ENCODE peak calls at places on chromosomes 3 and 15, in seven cellular contexts. K, J, R, Q, H, I and A are unnamed samples.

GRCh38 chr3:25473246-25473645 is 45.2 kb downstream of the RARB start:
- DNase-seq in K (no peak), J (no peak), R (no peak), Q (no peak), H (no peak), I (no peak), A (no peak)

GRCh38 chr3:111392911-111393351 is 149.1 kb upstream of the CD96 start:
- DNase-seq in K (no peak), J (no peak), R (no peak), Q (no peak), H (no peak), I (peak), A (no peak)

GRCh38 chr3:30222436-30222835 is 384.0 kb upstream of the TGFBR2 start:
- DNase-seq in K (no peak), J (no peak), R (no peak), Q (no peak), H (no peak), I (no peak), A (no peak)

GRCh38 chr15:62637498-62637897 is 405.0 kb upstream of the TPM1 start:
- DNase-seq in K (no peak), J (no peak), R (no peak), Q (no peak), H (no peak), I (no peak), A (no peak)

GRCh38 chr3:14482271-14482721 is 57.8 kb downstream of the GRIP2 start:
- DNase-seq in K (no peak), J (no peak), R (no peak), Q (no peak), H (no peak), I (no peak), A (peak)

GRCh38 chr3:15645740-15646490 is 44.4 kb downstream of the BTD start:
- DNase-seq in K (no peak), J (no peak), R (no peak), Q (no peak), H (no peak), I (peak), A (no peak)

GRCh38 chr15:41908681-41909461 is 15.0 kb upstream of the SPTBN5 start:
- DNase-seq in K (no peak), J (no peak), R (no peak), Q (peak), H (no peak), I (no peak), A (no peak)

GRCh38 chr3:23113455-23114171 is 89.5 kb upstream of the UBE2E2 start:
- DNase-seq in K (no peak), J (no peak), R (no peak), Q (no peak), H (no peak), I (peak), A (peak)

GRCh38 chr3:136838641-136839555 is 20.0 kb downstream of the SLC35G2 start:
- DNase-seq in K (no peak), J (no peak), R (no peak), Q (no peak), H (no peak), I (no peak), A (no peak)

GRCh38 chr3:126061301-126062032 is 22.5 kb downstream of the SLC41A3 start:
- DNase-seq in K (no peak), J (no peak), R (no peak), Q (no peak), H (no peak), I (no peak), A (no peak)

GRCh38 chr3:140956058-140956835 is 14.6 kb downstream of the SLC25A36 start:
- DNase-seq in K (no peak), J (no peak), R (no peak), Q (no peak), H (no peak), I (no peak), A (no peak)

GRCh38 chr3:21682231-21682630 is 68.8 kb downstream of the ZNF385D start:
- DNase-seq in K (no peak), J (no peak), R (no peak), Q (no peak), H (no peak), I (no peak), A (no peak)

GRCh38 chr15:98263787-98264186 is 303.3 kb downstream of the ARRDC4 start:
- DNase-seq in K (no peak), J (no peak), R (no peak), Q (no peak), H (no peak), I (no peak), A (no peak)

GRCh38 chr3:182309120-182309519 is 484.2 kb upstream of the ATP11B start:
- DNase-seq in K (no peak), J (peak), R (no peak), Q (no peak), H (no peak), I (no peak), A (no peak)

GRCh38 chr3:188789201-188789600 is 382.6 kb upstream of the TPRG1 start:
- DNase-seq in K (no peak), J (no peak), R (no peak), Q (no peak), H (no peak), I (no peak), A (no peak)

GRCh38 chr3:46098319-46098761 is 71.1 kb upstream of the XCR1 start:
- DNase-seq in K (peak), J (no peak), R (no peak), Q (no peak), H (peak), I (no peak), A (peak)

GRCh38 chr3:136899622-136900158 is 37.7 kb downstream of the NCK1 start:
- DNase-seq in K (no peak), J (no peak), R (no peak), Q (no peak), H (no peak), I (no peak), A (no peak)

GRCh38 chr15:78065284-78065872 is 12.1 kb downstream of the TBC1D2B start:
- DNase-seq in K (peak), J (peak), R (peak), Q (peak), H (peak), I (no peak), A (peak)

GRCh38 chr15:62087671-62088360 is 21.0 kb downstream of the C2CD4A start:
- DNase-seq in K (no peak), J (no peak), R (no peak), Q (no peak), H (no peak), I (peak), A (no peak)

GRCh38 chr3:37511357-37511970 is 337.1 kb upstream of the LRRFIP2 start:
- DNase-seq in K (no peak), J (no peak), R (no peak), Q (peak), H (no peak), I (no peak), A (no peak)

GRCh38 chr15:65981837-65982696 is 112.8 kb downstream of the RAB11A start:
- DNase-seq in K (peak), J (peak), R (no peak), Q (peak), H (peak), I (no peak), A (no peak)

GRCh38 chr3:188362405-188362831 is 208.5 kb downstream of the LPP start:
- DNase-seq in K (no peak), J (peak), R (no peak), Q (no peak), H (no peak), I (peak), A (no peak)

GRCh38 chr3:49358217-49358883 is at the start of gene GPX1:
- DNase-seq in K (peak), J (peak), R (peak), Q (peak), H (peak), I (peak), A (peak)

GRCh38 chr3:108407858-108408257 is 102.5 kb downstream of the MYH15 start:
- DNase-seq in K (no peak), J (no peak), R (no peak), Q (no peak), H (no peak), I (no peak), A (no peak)

GRCh38 chr3:16439163-16439847 is 74.2 kb downstream of the RFTN1 start:
- DNase-seq in K (no peak), J (no peak), R (no peak), Q (no peak), H (no peak), I (no peak), A (no peak)

GRCh38 chr15:38079236-38079635 is 144.8 kb downstream of the TMCO5A start:
- DNase-seq in K (no peak), J (no peak), R (no peak), Q (no peak), H (no peak), I (no peak), A (no peak)

GRCh38 chr3:104906001-104906639 is 460.6 kb upstream of the ALCAM start:
- DNase-seq in K (no peak), J (no peak), R (no peak), Q (no peak), H (no peak), I (no peak), A (no peak)

GRCh38 chr3:171189394-171189793 is 162.9 kb upstream of the SLC2A2 start:
- DNase-seq in K (no peak), J (no peak), R (no peak), Q (no peak), H (no peak), I (no peak), A (no peak)

GRCh38 chr15:85997618-85998017 is 82.1 kb upstream of the AGBL1 start:
- DNase-seq in K (no peak), J (no peak), R (no peak), Q (no peak), H (no peak), I (no peak), A (no peak)

GRCh38 chr3:195147649-195148121 is 123.3 kb downstream of the XXYLT1 start:
- DNase-seq in K (peak), J (no peak), R (no peak), Q (peak), H (peak), I (no peak), A (no peak)
- TF ChIP-seq POLR2A in K (no peak), J (no peak), R (no peak), Q (no peak), H (no peak), I (no peak), A (no peak)

GRCh38 chr15:70111203-70112017 is 13.7 kb upstream of the TLE3 start:
- DNase-seq in K (peak), J (no peak), R (no peak), Q (peak), H (peak), I (peak), A (peak)
- TF ChIP-seq EP300 in K (no peak), J (no peak), R (no peak), Q (no peak), H (no peak), I (no peak), A (peak)

DNA sequence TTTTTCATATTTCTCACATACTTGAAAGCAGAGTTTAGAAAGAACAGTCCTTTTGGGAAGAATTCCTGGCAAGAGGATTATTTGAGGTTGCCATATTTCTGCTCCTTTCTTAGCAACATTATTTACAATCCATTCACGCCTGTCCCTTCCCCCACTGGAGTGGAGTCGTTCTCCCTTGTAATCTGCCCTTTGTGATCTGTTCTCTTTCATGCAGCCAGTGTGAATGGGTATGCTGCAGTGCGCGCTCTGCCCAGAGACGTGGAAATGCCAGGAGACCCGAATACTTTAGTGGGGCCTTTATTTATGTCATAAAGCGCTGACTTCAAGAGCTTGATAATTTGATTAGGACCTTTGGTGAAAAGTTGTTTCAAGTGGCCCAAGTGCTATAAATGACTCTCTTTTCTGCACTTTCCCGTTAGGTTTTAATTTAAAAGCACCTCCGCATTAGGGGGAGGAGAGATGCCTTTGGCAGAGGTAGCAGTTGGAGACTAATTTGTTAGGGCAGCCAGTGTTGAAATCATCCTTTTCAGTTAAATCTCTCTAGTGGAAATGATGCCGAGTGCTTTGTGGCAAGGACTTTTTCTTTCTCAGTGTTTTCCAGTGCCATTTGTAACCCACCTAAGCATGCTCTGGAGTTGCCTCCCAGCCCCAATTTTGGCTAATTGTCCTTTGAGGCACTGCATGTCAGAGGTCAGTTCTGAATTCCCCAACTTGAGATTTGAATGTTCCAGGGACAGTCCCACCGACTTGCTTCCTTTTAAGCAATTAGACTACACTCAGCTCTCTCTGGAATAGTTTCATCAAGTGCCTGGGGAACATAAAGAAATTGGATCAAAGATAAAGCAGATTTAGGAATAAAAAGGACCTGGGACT is 52.5 kb downstream of the PSMD6 start:
- DNase-seq in K (no peak), J (peak), R (no peak), Q (no peak), H (no peak), I (no peak), A (no peak)
- TF ChIP-seq POLR2A in K (no peak), J (no peak), R (no peak), Q (no peak), H (no peak), I (no peak), A (no peak)

GRCh38 chr15:76073554-76073953 is 13.8 kb downstream of the TMEM266 start:
- DNase-seq in K (no peak), J (no peak), R (no peak), Q (no peak), H (no peak), I (no peak), A (no peak)
- TF ChIP-seq EP300 in K (no peak), J (no peak), R (no peak), Q (no peak), H (no peak), I (no peak), A (no peak)

GRCh38 chr15:60626051-60626450 is 147.1 kb upstream of the ICE2 start:
- DNase-seq in K (no peak), J (no peak), R (no peak), Q (no peak), H (no peak), I (no peak), A (no peak)

GRCh38 chr15:60626669-60627068 is 147.7 kb upstream of the ICE2 start:
- DNase-seq in K (no peak), J (no peak), R (no peak), Q (no peak), H (no peak), I (no peak), A (no peak)

GRCh38 chr15:60633426-60633968 is 154.6 kb upstream of the ICE2 start:
- DNase-seq in K (no peak), J (no peak), R (no peak), Q (no peak), H (no peak), I (no peak), A (no peak)

GRCh38 chr15:60631620-60632019 is 152.7 kb upstream of the ICE2 start:
- DNase-seq in K (no peak), J (no peak), R (no peak), Q (no peak), H (no peak), I (no peak), A (no peak)

GRCh38 chr15:60627544-60627943 is 148.6 kb upstream of the ICE2 start:
- DNase-seq in K (no peak), J (no peak), R (no peak), Q (no peak), H (no peak), I (no peak), A (no peak)
- TF ChIP-seq POLR2A in K (no peak), J (no peak), R (no peak), Q (no peak), H (no peak), I (no peak), A (no peak)

GRCh38 chr15:64009241-64009640 is 37.0 kb downstream of the DAPK2 start:
- DNase-seq in K (peak), J (no peak), R (no peak), Q (no peak), H (no peak), I (no peak), A (peak)

GRCh38 chr15:64009798-64010241 is 36.5 kb downstream of the DAPK2 start:
- DNase-seq in K (no peak), J (no peak), R (no peak), Q (no peak), H (no peak), I (no peak), A (no peak)

GRCh38 chr15:64013179-64014043 is 32.9 kb downstream of the DAPK2 start:
- DNase-seq in K (peak), J (no peak), R (no peak), Q (peak), H (peak), I (no peak), A (no peak)

GRCh38 chr15:64008177-64008576 is 38.1 kb downstream of the DAPK2 start:
- DNase-seq in K (no peak), J (no peak), R (no peak), Q (no peak), H (no peak), I (no peak), A (no peak)

DNA sequence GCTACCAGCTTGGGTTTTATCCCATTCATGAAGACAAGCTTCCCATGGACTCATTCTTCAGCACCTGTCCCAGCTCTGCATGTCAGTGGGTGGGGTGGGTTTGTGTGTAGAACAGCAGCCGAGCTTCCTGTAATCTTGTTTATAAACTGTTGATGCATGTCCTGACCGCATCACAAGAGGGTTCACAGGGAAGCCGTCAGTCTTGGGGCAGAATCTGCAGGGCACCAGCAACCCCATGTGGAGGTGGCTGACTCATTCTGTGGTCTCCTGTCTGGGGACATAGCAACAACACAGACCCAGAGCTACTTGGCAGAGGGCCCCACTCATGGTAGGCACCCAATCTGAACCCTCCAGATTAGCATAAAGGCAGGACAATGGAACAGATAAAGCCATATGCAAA is 35.6 kb downstream of the DAPK2 start:
- DNase-seq in K (peak), J (no peak), R (no peak), Q (peak), H (peak), I (peak), A (peak)
- TF ChIP-seq EP300 in K (no peak), J (no peak), R (no peak), Q (no peak), H (no peak), I (no peak), A (no peak)

DNA sequence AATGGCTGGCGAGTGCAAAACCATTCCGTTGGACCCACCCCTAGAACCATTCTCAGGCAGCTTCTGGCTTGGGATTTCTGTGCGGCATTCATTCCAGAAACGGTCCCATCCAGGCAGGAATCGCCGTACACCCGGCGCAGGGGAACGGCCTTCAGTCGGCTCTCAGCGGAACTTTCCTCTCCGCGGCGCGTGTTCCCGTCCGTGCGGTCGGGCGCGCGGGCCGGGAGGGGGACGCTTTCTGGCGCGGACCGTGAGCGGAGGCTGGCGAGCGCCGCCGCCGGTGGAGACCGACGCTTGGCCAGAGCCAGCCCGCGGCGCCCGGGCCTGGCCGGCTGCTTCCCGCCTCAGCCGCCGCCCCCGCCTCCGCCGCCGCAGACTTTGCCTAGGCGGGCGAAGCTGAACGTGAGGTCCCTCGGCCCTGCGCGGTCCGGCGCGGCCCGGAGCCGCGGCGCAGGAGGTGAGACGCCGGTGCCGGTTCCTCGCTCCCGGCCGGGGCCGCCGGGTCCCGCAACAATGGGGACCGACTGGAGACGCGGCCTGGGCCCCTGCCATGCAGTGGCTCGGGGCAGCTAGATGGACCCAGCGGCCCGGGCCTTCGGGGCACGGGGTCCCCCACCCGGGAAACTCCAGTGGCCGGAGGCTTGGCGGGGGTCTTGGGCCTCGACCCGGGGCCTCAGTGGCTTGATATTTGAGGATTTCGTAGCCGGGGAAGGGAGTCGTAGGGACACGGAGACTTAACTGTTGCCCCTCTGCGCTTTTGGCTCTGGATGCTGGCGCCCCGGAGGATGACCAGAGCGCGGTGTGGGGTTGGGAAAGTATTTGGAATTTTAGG is at the start of gene RAD54L2:
- DNase-seq in K (peak), J (peak), R (peak), Q (peak), H (peak), I (peak), A (peak)
- TF ChIP-seq POLR2A in K (no peak), J (peak), R (peak), Q (no peak), H (peak), I (peak), A (peak)

DNA sequence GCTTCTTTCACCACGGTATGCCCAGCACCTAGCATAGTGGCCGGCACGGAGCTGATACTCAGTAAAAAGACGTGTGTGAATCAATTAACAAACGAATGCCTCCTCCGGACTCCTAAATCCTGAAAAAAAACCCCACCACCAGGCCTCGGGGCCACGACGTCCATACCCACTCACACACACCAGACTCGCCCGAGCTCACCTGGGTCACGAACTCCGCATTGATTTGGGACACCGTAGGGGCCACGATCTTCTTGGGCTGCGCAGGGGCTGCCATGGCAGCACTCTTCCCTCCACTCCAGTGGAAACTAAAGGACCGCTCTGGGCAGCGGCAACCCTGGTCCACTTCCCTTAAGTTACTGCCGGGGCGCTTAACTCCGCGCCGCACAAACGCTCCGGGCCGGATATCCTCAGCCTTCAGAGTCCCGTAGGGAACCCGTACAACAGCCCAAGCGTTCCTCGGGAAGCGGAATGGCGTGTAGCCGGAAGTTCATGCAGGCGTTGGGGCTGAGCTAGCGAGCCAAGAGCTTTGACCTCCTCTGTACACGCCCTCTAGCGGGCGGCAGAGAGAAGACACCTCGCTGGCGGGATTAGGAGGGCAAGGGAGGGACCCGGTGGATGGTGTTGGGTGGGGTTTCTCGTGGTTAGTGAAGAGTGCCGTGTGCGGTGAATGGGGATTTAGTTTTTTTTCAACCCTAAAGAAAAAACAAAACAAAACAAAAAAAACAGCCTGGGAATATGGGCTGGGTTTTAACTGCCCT is at the start of gene AQR:
- DNase-seq in K (peak), J (peak), R (peak), Q (peak), H (peak), I (peak), A (peak)
- TF ChIP-seq EP300 in K (no peak), J (peak), R (no peak), Q (no peak), H (no peak), I (no peak), A (peak)